ENCODE peak calls at places on chromosomes 4 and X, in six cellular contexts. H is heart left ventricle, O is right lobe of liver, G is K562, N is sigmoid colon, B is stomach. K is an unnamed sample.

GRCh38 chr4:37584530-37585060 is 101.6 kb downstream of the RELL1 start:
- DNase-seq in N (no peak), G (no peak), O (no peak), B (no peak), H (no peak), K (no peak)

GRCh38 chrX:34903316-34903715 is 39.3 kb upstream of the FAM47B start:
- DNase-seq in N (no peak), O (no peak), G (no peak), H (no peak), B (no peak), K (no peak)

GRCh38 chr4:175935016-175935661 is 123.1 kb upstream of the GPM6A start:
- DNase-seq in G (no peak), N (no peak), B (no peak), O (no peak), H (no peak), K (no peak)

GRCh38 chrX:131987252-131987651 is 35.9 kb upstream of the STK26 start:
- DNase-seq in O (no peak), N (no peak), B (no peak), G (no peak), H (no peak), K (no peak)

GRCh38 chr4:82799006-82799881 is 648 bp upstream of the SCD5 start:
- DNase-seq in O (no peak), G (no peak), N (no peak), B (peak), H (no peak), K (no peak)

GRCh38 chr4:23857353-23857752 is 32.5 kb downstream of the PPARGC1A start:
- DNase-seq in B (no peak), H (no peak), O (no peak), G (no peak), N (no peak), K (no peak)

GRCh38 chrX:81729269-81729777 is 527.4 kb downstream of the SH3BGRL start:
- DNase-seq in B (no peak), H (no peak), O (no peak), G (no peak), N (no peak), K (no peak)

GRCh38 chr4:148065069-148065468 is 333.2 kb downstream of the ARHGAP10 start:
- DNase-seq in H (no peak), O (no peak), B (no peak), G (no peak), N (no peak), K (no peak)

GRCh38 chr4:169757575-169758184 is at the start of gene HPF1:
- DNase-seq in H (peak), B (peak), N (peak), O (peak), G (peak), K (peak)
- TF ChIP-seq POLR2A in H (peak), B (no peak), N (no peak), O (peak), G (peak), K (peak)

DNA sequence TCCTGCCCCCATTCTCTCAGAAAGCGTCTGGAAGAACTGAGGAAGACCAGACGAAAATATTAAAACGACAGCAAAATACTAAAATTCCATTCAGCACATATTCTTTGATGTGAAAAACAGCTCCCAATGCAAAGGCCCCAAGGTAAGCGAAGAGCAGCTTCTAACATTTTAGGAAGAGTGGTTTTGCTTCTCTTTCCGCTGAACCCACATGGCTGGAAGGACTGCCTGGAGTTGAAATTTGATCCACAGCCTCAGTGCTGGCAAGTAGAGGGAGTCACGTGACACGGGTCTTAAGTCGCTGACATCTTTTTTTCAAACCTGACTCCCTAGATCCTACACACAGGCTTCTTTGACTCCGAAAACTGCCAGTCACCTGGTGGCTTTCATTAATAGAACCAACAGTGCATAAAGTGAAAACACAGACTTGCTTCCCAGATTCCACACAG is at the start of gene FAM13A:
- DNase-seq in N (peak), B (peak), O (peak), G (peak), H (peak), K (peak)
- TF ChIP-seq POLR2A in N (no peak), B (no peak), O (no peak), G (peak), H (peak), K (no peak)

GRCh38 chr4:337143-337931 is at the start of gene ZNF141:
- DNase-seq in O (peak), H (peak), G (no peak), N (peak), B (peak), K (no peak)

GRCh38 chr4:336893-337142 is 796 bp upstream of the ZNF141 start:
- DNase-seq in N (peak), H (no peak), B (no peak), O (peak), G (no peak), K (no peak)

GRCh38 chr4:337932-338758 is 531 bp downstream of the ZNF141 start:
- DNase-seq in N (no peak), B (peak), G (no peak), O (peak), H (no peak), K (no peak)

GRCh38 chr4:340011-340410 is 2.4 kb downstream of the ZNF141 start:
- DNase-seq in O (no peak), B (no peak), G (no peak), H (no peak), N (no peak), K (no peak)

DNA sequence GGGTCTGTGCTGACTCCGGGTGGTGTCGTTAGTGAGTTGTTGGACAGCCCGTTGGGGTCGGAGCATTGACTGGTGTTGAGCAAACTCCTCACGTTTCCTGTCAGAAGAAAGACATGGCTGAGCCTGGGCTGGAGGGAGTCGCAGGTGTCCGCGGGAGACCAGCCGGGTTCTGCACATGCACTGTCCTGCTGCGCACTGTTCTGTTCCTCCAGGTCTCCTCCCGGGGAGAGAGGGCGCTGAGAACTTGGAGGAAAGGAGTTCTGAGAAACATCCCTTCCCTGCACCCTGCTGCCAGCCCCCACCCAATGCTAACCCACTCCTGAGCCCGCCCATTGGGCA is 1.1 kb downstream of the ZNF141 start:
- DNase-seq in O (no peak), N (no peak), B (no peak), G (no peak), H (no peak), K (no peak)
- TF ChIP-seq POLR2A in O (no peak), N (no peak), B (no peak), G (no peak), H (no peak), K (no peak)

DNA sequence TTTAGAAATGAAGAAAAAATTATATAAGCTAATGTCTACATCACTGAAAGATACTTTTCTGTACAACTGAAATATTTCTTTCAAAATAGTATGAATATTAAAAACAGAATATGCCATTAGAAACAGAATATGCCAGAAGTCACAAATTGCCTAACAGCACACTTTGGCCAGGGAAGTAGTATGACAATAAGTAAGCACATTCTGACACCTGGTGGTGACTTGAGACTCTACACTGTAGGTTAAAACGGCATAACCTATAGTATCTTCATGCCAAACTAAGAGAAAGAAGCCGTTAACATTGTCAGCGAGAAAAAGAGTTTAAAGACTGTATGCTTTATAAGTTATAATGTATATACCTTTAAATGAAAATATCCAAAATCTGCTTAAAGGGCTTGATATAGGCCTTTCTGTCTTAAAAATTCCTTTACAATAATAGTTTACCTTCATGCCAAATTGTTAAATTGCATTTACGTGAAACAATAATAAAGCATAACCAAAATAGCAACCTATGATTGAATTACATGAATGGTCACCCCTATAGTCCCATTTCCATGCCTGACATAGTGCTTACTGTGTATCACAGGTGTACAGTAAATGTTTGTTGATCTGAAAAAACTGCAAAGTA is 32.8 kb downstream of the FAM13A start:
- DNase-seq in B (peak), G (peak), O (no peak), N (peak), H (peak), K (peak)
- TF ChIP-seq POLR2A in B (no peak), G (no peak), O (no peak), N (no peak), H (no peak), K (no peak)

DNA sequence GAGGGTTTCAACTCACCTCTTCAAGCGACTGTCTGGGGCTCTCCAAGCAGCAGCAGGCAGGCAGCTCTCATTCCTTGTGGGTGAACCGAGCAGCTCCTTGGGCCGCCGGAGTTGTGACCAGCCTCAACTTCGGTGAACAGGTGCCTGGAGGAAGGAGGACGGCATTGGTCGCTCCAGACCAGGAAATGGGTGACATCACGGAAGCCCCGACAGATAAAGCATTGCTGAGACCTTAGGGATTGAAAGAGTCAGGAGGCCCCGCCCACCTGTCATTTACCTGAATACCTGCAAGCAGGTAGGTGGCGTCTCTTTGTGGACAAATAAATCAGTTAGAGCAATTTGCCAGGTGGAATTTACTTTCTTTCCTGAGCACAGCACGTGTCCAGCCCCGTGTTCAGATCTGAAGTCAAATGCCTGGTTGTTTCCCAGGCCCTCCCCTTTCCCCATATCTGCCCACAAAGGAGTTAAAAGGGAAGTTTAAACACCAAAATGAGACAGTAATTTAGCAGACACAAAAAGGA is at the start of gene LNX1:
- DNase-seq in N (no peak), H (no peak), B (peak), G (peak), O (peak), K (no peak)
- TF ChIP-seq POLR2A in N (peak), H (no peak), B (no peak), G (peak), O (peak), K (no peak)

DNA sequence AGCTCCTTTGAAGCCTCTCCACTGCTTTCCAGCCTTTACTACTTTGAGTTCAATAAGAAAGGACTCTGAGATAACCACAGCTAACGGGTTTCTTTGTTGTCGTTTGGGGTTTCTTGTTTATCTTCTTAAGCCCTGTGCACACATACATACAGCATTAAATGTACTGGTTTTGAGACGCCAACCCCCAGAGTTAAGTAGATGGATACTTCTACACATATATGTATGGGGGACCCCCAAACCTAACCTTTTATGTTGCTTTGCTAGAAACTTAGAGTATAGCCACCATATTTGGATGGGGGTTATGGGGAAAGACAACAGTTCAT is 696 bp downstream of the CEP135 start:
- DNase-seq in G (no peak), O (no peak), N (no peak), B (no peak), H (no peak), K (no peak)
- TF ChIP-seq POLR2A in G (no peak), O (no peak), N (no peak), B (no peak), H (no peak), K (no peak)